ENCODE peak calls at places on chromosomes 4 and X, in seven cellular contexts. B, J, G, K, A, W and R are unnamed samples.

GRCh38 chrX:47662144-47662657 is 3.2 kb upstream of the UXT start:
- DNase-seq in B (no peak), J (peak), G (no peak), K (no peak), A (peak), W (no peak), R (no peak)

GRCh38 chrX:16258936-16259335 is 91.7 kb downstream of the MAGEB17 start:
- DNase-seq in B (no peak), J (no peak), G (no peak), K (no peak), A (peak), W (no peak), R (no peak)

GRCh38 chrX:69387559-69388487 is 116.3 kb upstream of the NALF2 start:
- DNase-seq in B (no peak), J (peak), G (peak), K (peak), A (peak), W (peak), R (peak)

GRCh38 chrX:38515291-38515690 is 46.1 kb upstream of the TSPAN7 start:
- DNase-seq in B (no peak), J (no peak), G (no peak), K (no peak), A (no peak), W (no peak), R (no peak)

GRCh38 chr4:176259330-176260090 is 9.5 kb downstream of the ASB5 start:
- DNase-seq in B (no peak), J (no peak), G (no peak), K (no peak), A (peak), W (no peak), R (no peak)

GRCh38 chr4:116346750-116347149 is 738.6 kb downstream of the TRAM1L1 start:
- DNase-seq in B (no peak), J (no peak), G (no peak), K (no peak), A (no peak), W (no peak), R (no peak)

GRCh38 chr4:82721819-82722423 is 76.7 kb downstream of the SCD5 start:
- DNase-seq in B (no peak), J (no peak), G (peak), K (no peak), A (peak), W (no peak), R (peak)

GRCh38 chr4:4374388-4375098 is 12.4 kb upstream of the NSG1 start:
- DNase-seq in B (no peak), J (no peak), G (no peak), K (no peak), A (no peak), W (no peak), R (no peak)

GRCh38 chr4:180589575-180589974 is 1653.6 kb upstream of the TENM3 start:
- DNase-seq in B (no peak), J (no peak), G (no peak), K (no peak), A (no peak), W (no peak), R (no peak)

GRCh38 chrX:45801554-45801953 is 600.9 kb upstream of the DIPK2B start:
- DNase-seq in B (no peak), J (no peak), G (no peak), K (no peak), A (peak), W (no peak), R (no peak)

GRCh38 chr4:151530783-151531182 is 121.8 kb downstream of the FHIP1A start:
- DNase-seq in B (no peak), J (no peak), G (no peak), K (no peak), A (no peak), W (no peak), R (no peak)

GRCh38 chr4:687048-687974 is 1.6 kb downstream of the SLC49A3 start:
- DNase-seq in B (peak), J (peak), G (peak), K (peak), A (peak), W (peak), R (peak)

GRCh38 chr4:55346851-55347255 is 811 bp downstream of the SRD5A3 start:
- DNase-seq in B (no peak), J (no peak), G (no peak), K (no peak), A (no peak), W (no peak), R (no peak)

GRCh38 chr4:55345054-55345453 is 988 bp upstream of the SRD5A3 start:
- DNase-seq in B (no peak), J (no peak), G (no peak), K (no peak), A (no peak), W (no peak), R (no peak)

GRCh38 chr4:55345980-55346850 is at the start of gene SRD5A3:
- DNase-seq in B (peak), J (peak), G (peak), K (peak), A (peak), W (peak), R (peak)

GRCh38 chr4:55347610-55348228 is 1.7 kb downstream of the SRD5A3 start:
- DNase-seq in B (no peak), J (no peak), G (no peak), K (no peak), A (no peak), W (no peak), R (no peak)

GRCh38 chr4:55348436-55348835 is 2.4 kb downstream of the SRD5A3 start:
- DNase-seq in B (no peak), J (no peak), G (no peak), K (no peak), A (peak), W (no peak), R (no peak)
- H3K4me3 ChIP-seq in B (no peak), J (no peak), G (no peak), K (no peak), A (no peak), W (no peak), R (no peak)

GRCh38 chrX:71912156-71912555 is 1.5 kb downstream of the NHSL2 start:
- DNase-seq in B (no peak), J (no peak), G (no peak), K (no peak), A (no peak), W (no peak), R (no peak)
- TF ChIP-seq POLR2A in B (no peak), J (no peak), G (no peak), K (no peak), A (no peak), W (no peak), R (no peak)

GRCh38 chrX:74009041-74009440 is 294.9 kb upstream of the ZCCHC13 start:
- DNase-seq in B (no peak), J (no peak), G (no peak), K (no peak), A (peak), W (no peak), R (no peak)
- H3K27ac ChIP-seq in B (no peak), J (no peak), G (no peak), K (no peak), A (no peak), W (no peak), R (no peak)

GRCh38 chr4:25656031-25656430 is 380 bp downstream of the SLC34A2 start:
- DNase-seq in B (no peak), J (no peak), G (no peak), K (no peak), A (no peak), W (no peak), R (no peak)
- H3K4me3 ChIP-seq in B (no peak), J (no peak), G (no peak), K (no peak), A (no peak), W (no peak), R (peak)